ENCODE peak calls at places on chromosomes 16 and 17, in four cellular contexts. One of them, this sample, is unnamed.

GRCh38 chr17:19939993-19940721 is 37.5 kb downstream of the AKAP10 start:
- DNase-seq in brain microvascular endothelial cell: no peak
- DNase-seq in NCI-H748 treated with DMSO at 0.1 percent for 48 hours: no peak
- DNase-seq in HuH-7: no peak
- DNase-seq in this sample: no peak

GRCh38 chr17:19641687-19642372 is 6.7 kb upstream of the ALDH3A2 start:
- DNase-seq in brain microvascular endothelial cell: no peak
- DNase-seq in NCI-H748 treated with DMSO at 0.1 percent for 48 hours: no peak
- DNase-seq in HuH-7: no peak
- DNase-seq in this sample: no peak

GRCh38 chr16:13957197-13958078 is 37.5 kb downstream of the ERCC4 start:
- DNase-seq in brain microvascular endothelial cell: peak; percentile 91
- DNase-seq in NCI-H748 treated with DMSO at 0.1 percent for 48 hours: peak; percentile 38
- DNase-seq in HuH-7: peak; percentile 26
- DNase-seq in this sample: peak; percentile 56

GRCh38 chr16:1173778-1174451 is 21.0 kb downstream of the CACNA1H start:
- DNase-seq in brain microvascular endothelial cell: no peak
- DNase-seq in NCI-H748 treated with DMSO at 0.1 percent for 48 hours: no peak
- DNase-seq in HuH-7: no peak
- DNase-seq in this sample: no peak

GRCh38 chr16:85542548-85542927 is 70.6 kb upstream of the GSE1 start:
- DNase-seq in brain microvascular endothelial cell: no peak
- DNase-seq in NCI-H748 treated with DMSO at 0.1 percent for 48 hours: no peak
- DNase-seq in HuH-7: no peak
- DNase-seq in this sample: peak; percentile 78

GRCh38 chr17:7553356-7553755 is 4.5 kb downstream of the TNFSF12 start:
- DNase-seq in brain microvascular endothelial cell: no peak
- DNase-seq in NCI-H748 treated with DMSO at 0.1 percent for 48 hours: no peak
- DNase-seq in HuH-7: no peak
- DNase-seq in this sample: no peak

GRCh38 chr17:27976331-27976730 is 66.1 kb upstream of the NLK start:
- DNase-seq in brain microvascular endothelial cell: peak; percentile 26
- DNase-seq in NCI-H748 treated with DMSO at 0.1 percent for 48 hours: no peak
- DNase-seq in HuH-7: no peak
- DNase-seq in this sample: no peak

GRCh38 chr16:11546522-11547485 is 39.9 kb downstream of the LITAF start:
- DNase-seq in brain microvascular endothelial cell: no peak
- DNase-seq in NCI-H748 treated with DMSO at 0.1 percent for 48 hours: no peak
- DNase-seq in HuH-7: no peak
- DNase-seq in this sample: no peak

GRCh38 chr16:16127469-16128116 is 95.7 kb downstream of the ABCC6 start:
- DNase-seq in brain microvascular endothelial cell: peak; percentile 55
- DNase-seq in NCI-H748 treated with DMSO at 0.1 percent for 48 hours: no peak
- DNase-seq in HuH-7: peak; percentile 84
- DNase-seq in this sample: peak; percentile 85

GRCh38 chr16:2147981-2148671 is at the start of gene RAB26:
- DNase-seq in brain microvascular endothelial cell: no peak
- DNase-seq in NCI-H748 treated with DMSO at 0.1 percent for 48 hours: peak; percentile 17
- DNase-seq in HuH-7: peak; percentile 72
- DNase-seq in this sample: peak; percentile 81

GRCh38 chr16:80974649-80975376 is 31.9 kb downstream of the CMC2 start:
- DNase-seq in brain microvascular endothelial cell: no peak
- DNase-seq in NCI-H748 treated with DMSO at 0.1 percent for 48 hours: no peak
- DNase-seq in HuH-7: no peak
- DNase-seq in this sample: peak; percentile 32

GRCh38 chr17:80761421-80761871 is 216.8 kb downstream of the RPTOR start:
- DNase-seq in brain microvascular endothelial cell: peak; percentile 61
- DNase-seq in NCI-H748 treated with DMSO at 0.1 percent for 48 hours: no peak
- DNase-seq in HuH-7: no peak
- DNase-seq in this sample: no peak

GRCh38 chr16:89320717-89321501 is 103.4 kb downstream of the ZNF778 start:
- DNase-seq in brain microvascular endothelial cell: no peak
- DNase-seq in NCI-H748 treated with DMSO at 0.1 percent for 48 hours: no peak
- DNase-seq in HuH-7: no peak
- DNase-seq in this sample: peak; percentile 92

GRCh38 chr16:79061199-79061598 is 539.3 kb downstream of the MAF start:
- DNase-seq in brain microvascular endothelial cell: no peak
- DNase-seq in NCI-H748 treated with DMSO at 0.1 percent for 48 hours: no peak
- DNase-seq in HuH-7: no peak
- DNase-seq in this sample: no peak

GRCh38 chr17:55663395-55663794 is 59.3 kb downstream of the TMEM100 start:
- DNase-seq in brain microvascular endothelial cell: no peak
- DNase-seq in NCI-H748 treated with DMSO at 0.1 percent for 48 hours: no peak
- DNase-seq in HuH-7: no peak
- DNase-seq in this sample: no peak

GRCh38 chr16:79600636-79601091 is at the start of gene MAF:
- DNase-seq in brain microvascular endothelial cell: peak; percentile 97
- DNase-seq in NCI-H748 treated with DMSO at 0.1 percent for 48 hours: peak; percentile 79
- DNase-seq in HuH-7: peak; percentile 99
- DNase-seq in this sample: peak; percentile 52

GRCh38 chr17:40177275-40177874 is at the start of gene RAPGEFL1:
- DNase-seq in brain microvascular endothelial cell: peak; percentile 63
- DNase-seq in NCI-H748 treated with DMSO at 0.1 percent for 48 hours: peak; percentile 49
- DNase-seq in HuH-7: peak; percentile 71
- DNase-seq in this sample: peak; percentile 88

GRCh38 chr17:33642002-33642401 is 348.9 kb upstream of the ASIC2 start:
- DNase-seq in brain microvascular endothelial cell: no peak
- DNase-seq in NCI-H748 treated with DMSO at 0.1 percent for 48 hours: no peak
- DNase-seq in HuH-7: no peak
- DNase-seq in this sample: peak; percentile 56

GRCh38 chr17:75827291-75828050 is 16.7 kb downstream of the UNC13D start:
- DNase-seq in brain microvascular endothelial cell: peak; percentile 56
- DNase-seq in NCI-H748 treated with DMSO at 0.1 percent for 48 hours: peak; percentile 28
- DNase-seq in HuH-7: peak; percentile 96
- DNase-seq in this sample: peak; percentile 58

GRCh38 chr16:22141746-22142145 is 20.6 kb upstream of the SDR42E2 start:
- DNase-seq in brain microvascular endothelial cell: peak; percentile 31
- DNase-seq in NCI-H748 treated with DMSO at 0.1 percent for 48 hours: no peak
- DNase-seq in HuH-7: peak; percentile 57
- DNase-seq in this sample: peak; percentile 36

GRCh38 chr17:81037026-81037782 is 2.3 kb downstream of the BAIAP2 start:
- DNase-seq in brain microvascular endothelial cell: no peak
- DNase-seq in NCI-H748 treated with DMSO at 0.1 percent for 48 hours: no peak
- DNase-seq in HuH-7: no peak
- DNase-seq in this sample: no peak

GRCh38 chr17:28993013-28993600 is 12.7 kb downstream of the SEZ6 start:
- DNase-seq in brain microvascular endothelial cell: no peak
- DNase-seq in NCI-H748 treated with DMSO at 0.1 percent for 48 hours: no peak
- DNase-seq in HuH-7: no peak
- DNase-seq in this sample: no peak

GRCh38 chr17:57021226-57021940 is 43.5 kb downstream of the SCPEP1 start:
- DNase-seq in brain microvascular endothelial cell: no peak
- DNase-seq in NCI-H748 treated with DMSO at 0.1 percent for 48 hours: no peak
- DNase-seq in HuH-7: no peak
- DNase-seq in this sample: no peak

GRCh38 chr17:63516910-63517824 is 6.0 kb upstream of the KCNH6 start:
- DNase-seq in brain microvascular endothelial cell: peak; percentile 43
- DNase-seq in NCI-H748 treated with DMSO at 0.1 percent for 48 hours: no peak
- DNase-seq in HuH-7: no peak
- DNase-seq in this sample: no peak

GRCh38 chr16:30750876-30751465 is 2.7 kb downstream of the PHKG2 start:
- DNase-seq in brain microvascular endothelial cell: no peak
- DNase-seq in NCI-H748 treated with DMSO at 0.1 percent for 48 hours: no peak
- DNase-seq in HuH-7: no peak
- DNase-seq in this sample: no peak

GRCh38 chr16:66580605-66581209 is 1.4 kb downstream of the CMTM2 start:
- DNase-seq in brain microvascular endothelial cell: peak; percentile 60
- DNase-seq in NCI-H748 treated with DMSO at 0.1 percent for 48 hours: no peak
- DNase-seq in HuH-7: peak; percentile 30
- DNase-seq in this sample: no peak

GRCh38 chr17:3006801-3007200 is 56.6 kb downstream of the OR1D5 start:
- DNase-seq in brain microvascular endothelial cell: no peak
- DNase-seq in NCI-H748 treated with DMSO at 0.1 percent for 48 hours: no peak
- DNase-seq in HuH-7: no peak
- DNase-seq in this sample: no peak

GRCh38 chr17:17351901-17352781 is 49.0 kb downstream of the NT5M start:
- DNase-seq in brain microvascular endothelial cell: peak; percentile 62
- DNase-seq in NCI-H748 treated with DMSO at 0.1 percent for 48 hours: no peak
- DNase-seq in HuH-7: no peak
- DNase-seq in this sample: peak; percentile 81

GRCh38 chr16:89616576-89617437 is 3.4 kb downstream of the DPEP1 start:
- DNase-seq in brain microvascular endothelial cell: no peak
- DNase-seq in NCI-H748 treated with DMSO at 0.1 percent for 48 hours: no peak
- DNase-seq in HuH-7: no peak
- DNase-seq in this sample: no peak

GRCh38 chr17:49823614-49824013 is 24.3 kb downstream of the TAC4 start:
- DNase-seq in brain microvascular endothelial cell: no peak
- DNase-seq in NCI-H748 treated with DMSO at 0.1 percent for 48 hours: no peak
- DNase-seq in HuH-7: no peak
- DNase-seq in this sample: no peak

GRCh38 chr17:17770371-17771059 is 66.3 kb downstream of the SREBF1 start:
- DNase-seq in brain microvascular endothelial cell: no peak
- DNase-seq in NCI-H748 treated with DMSO at 0.1 percent for 48 hours: no peak
- DNase-seq in HuH-7: no peak
- DNase-seq in this sample: no peak

GRCh38 chr16:80806957-80807356 is 2.6 kb upstream of the CDYL2 start:
- DNase-seq in brain microvascular endothelial cell: peak; percentile 84
- DNase-seq in NCI-H748 treated with DMSO at 0.1 percent for 48 hours: no peak
- DNase-seq in HuH-7: no peak
- DNase-seq in this sample: no peak

GRCh38 chr17:1764274-1764673 is 2.4 kb downstream of the SERPINF1 start:
- DNase-seq in brain microvascular endothelial cell: peak; percentile 74
- DNase-seq in NCI-H748 treated with DMSO at 0.1 percent for 48 hours: no peak
- DNase-seq in HuH-7: no peak
- DNase-seq in this sample: peak; percentile 20

GRCh38 chr17:1134634-1135324 is 45.0 kb downstream of the ABR start:
- DNase-seq in brain microvascular endothelial cell: no peak
- DNase-seq in NCI-H748 treated with DMSO at 0.1 percent for 48 hours: no peak
- DNase-seq in HuH-7: no peak
- DNase-seq in this sample: no peak

GRCh38 chr17:27560668-27561067 is 70.3 kb upstream of the LGALS9 start:
- DNase-seq in brain microvascular endothelial cell: no peak
- DNase-seq in NCI-H748 treated with DMSO at 0.1 percent for 48 hours: no peak
- DNase-seq in HuH-7: no peak
- DNase-seq in this sample: no peak